ENCODE peak calls at places on chromosomes 12 and 14, in six cellular contexts. X, C, Z, E, H and R are unnamed samples.

GRCh38 chr14:22184157-22185025 is 404.6 kb downstream of the DAD1 start:
- DNase-seq in E (no peak), H (no peak), X (no peak), Z (no peak), C (no peak), R (no peak)

GRCh38 chr12:55818140-55818728 is 393 bp downstream of the ORMDL2 start:
- DNase-seq in Z (no peak), H (peak; percentile 73), X (no peak), E (no peak), C (no peak), R (no peak)

GRCh38 chr14:75418779-75419768 is 8.7 kb upstream of the JDP2 start:
- DNase-seq in X (peak; percentile 53), E (no peak), H (peak; percentile 66), C (peak; percentile 57), Z (peak; percentile 89), R (peak; percentile 59)

GRCh38 chr12:128626808-128627320 is 196.9 kb downstream of the SLC15A4 start:
- DNase-seq in E (no peak), H (no peak), C (no peak), X (no peak), Z (no peak), R (no peak)

GRCh38 chr14:100778078-100778927 is 47.6 kb upstream of the MEG3 start:
- DNase-seq in C (no peak), X (no peak), Z (no peak), H (no peak), E (no peak), R (no peak)

GRCh38 chr14:36524220-36524837 is 4.3 kb upstream of the NKX2-1 start:
- DNase-seq in H (no peak), E (no peak), C (no peak), Z (peak; percentile 84), X (no peak), R (no peak)

GRCh38 chr12:3004655-3005565 is 45.7 kb downstream of the TEAD4 start:
- DNase-seq in X (peak; percentile 46), H (no peak), E (no peak), C (no peak), Z (no peak), R (peak; percentile 34)

GRCh38 chr12:50050410-50051280 is 6.8 kb upstream of the ASIC1 start:
- DNase-seq in E (peak; percentile 46), Z (peak; percentile 77), C (no peak), X (no peak), H (peak; percentile 99), R (no peak)

GRCh38 chr12:49549735-49550710 is 11.2 kb downstream of the KCNH3 start:
- DNase-seq in X (no peak), E (no peak), H (no peak), Z (no peak), C (no peak), R (no peak)

GRCh38 chr12:116306968-116307367 is 29.5 kb upstream of the MED13L start:
- DNase-seq in X (no peak), Z (no peak), C (no peak), H (no peak), E (no peak), R (no peak)

GRCh38 chr14:95849761-95850160 is 26.9 kb upstream of the TUNAR start:
- DNase-seq in H (no peak), E (no peak), C (no peak), X (no peak), Z (no peak), R (no peak)

DNA sequence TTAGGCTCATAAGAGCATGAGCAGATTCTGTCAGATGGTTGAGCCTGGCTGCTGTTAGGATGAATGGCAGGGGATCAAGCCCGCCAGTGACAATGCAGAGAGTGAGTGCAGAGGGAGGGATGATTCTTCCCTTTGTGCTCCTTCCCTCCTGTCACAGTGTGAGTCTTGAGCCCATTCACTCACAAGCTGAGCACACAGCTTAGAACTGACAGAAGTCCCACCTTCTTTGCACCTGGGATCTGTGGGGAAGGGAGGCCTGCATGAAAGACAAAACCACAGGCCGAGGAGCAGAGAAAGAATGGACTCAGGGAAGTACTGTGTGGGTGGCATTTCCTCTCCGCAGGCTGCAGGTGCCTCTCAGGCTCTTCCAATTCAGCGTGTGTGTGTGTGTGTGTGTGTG is 160.6 kb downstream of the KCNA5 start:
- DNase-seq in H (no peak), E (no peak), Z (no peak), X (no peak), C (no peak), R (no peak)
- TF ChIP-seq TAF1 in H (no peak), E (no peak), Z (no peak), X (no peak), C (no peak), R (no peak)

GRCh38 chr12:53483225-53483978 is 15.9 kb downstream of the MAP3K12 start:
- DNase-seq in Z (no peak), E (no peak), C (no peak), X (no peak), H (no peak), R (no peak)
- TF ChIP-seq POLR2A in Z (peak; percentile 46), E (no peak), C (no peak), X (peak; percentile 76), H (peak; percentile 54), R (no peak)

GRCh38 chr12:5348491-5348890 is 83.4 kb upstream of the NTF3 start:
- DNase-seq in Z (no peak), X (no peak), H (no peak), C (no peak), E (no peak), R (no peak)
- TF ChIP-seq TAF1 in Z (no peak), X (no peak), H (no peak), C (no peak), E (no peak), R (no peak)

DNA sequence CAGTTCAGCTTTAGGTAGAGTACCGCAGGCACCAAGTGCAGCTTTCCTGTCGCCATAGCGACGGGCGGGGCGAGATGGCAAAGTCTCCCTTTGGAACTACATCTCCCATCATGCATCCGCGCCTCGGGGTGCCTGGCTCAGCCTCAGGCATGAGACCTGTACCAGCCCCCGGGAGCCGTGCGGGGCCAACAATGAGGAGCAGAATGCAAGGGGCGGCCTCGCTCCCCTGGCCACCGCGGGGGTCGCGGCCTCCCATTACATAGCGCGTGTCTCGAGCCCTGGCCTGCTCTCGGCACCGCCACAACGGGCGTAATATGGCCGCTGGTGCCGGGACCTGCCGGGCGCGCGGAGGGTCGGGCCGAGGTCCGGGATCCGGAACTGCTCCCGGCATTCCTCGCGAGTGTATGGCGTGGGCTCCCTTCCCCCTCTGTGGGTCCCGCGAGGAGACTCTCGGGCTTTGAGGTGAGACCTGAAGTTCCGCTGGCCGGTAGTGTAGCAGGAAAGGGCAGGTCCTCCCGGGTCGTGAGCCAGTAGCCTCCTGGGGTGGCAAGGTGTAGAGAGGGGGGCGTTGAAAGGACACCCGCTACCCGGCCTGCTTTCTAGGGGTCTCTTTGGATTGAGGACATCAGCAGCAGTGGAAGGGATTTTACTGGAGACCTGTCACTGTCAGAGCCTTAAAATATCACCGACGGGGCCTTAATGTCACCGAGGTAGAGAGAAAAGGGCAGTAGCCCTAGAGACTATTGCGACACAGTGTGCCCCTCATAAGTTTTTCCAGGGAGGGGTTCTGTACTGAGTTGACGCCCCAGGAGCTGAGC is at the start of gene THTPA:
- DNase-seq in Z (peak; percentile 95), H (peak; percentile 80), E (peak; percentile 96), C (peak; percentile 72), X (peak; percentile 94), R (peak; percentile 97)
- TF ChIP-seq POLR2A in Z (no peak), H (peak; percentile 82), E (peak; percentile 93), C (peak; percentile 98), X (peak; percentile 75), R (peak; percentile 86)

GRCh38 chr14:92425101-92425500 is 88.5 kb upstream of the RIN3 start:
- DNase-seq in H (no peak), C (no peak), X (no peak), Z (no peak), E (peak; percentile 9), R (no peak)
- TF ChIP-seq TAF1 in H (no peak), C (no peak), X (no peak), Z (no peak), E (no peak), R (no peak)

GRCh38 chr12:133080051-133080618 is 588 bp upstream of the ZNF140 start:
- DNase-seq in C (peak; percentile 96), Z (peak; percentile 94), H (peak; percentile 81), E (peak; percentile 98), X (peak; percentile 50), R (peak; percentile 47)
- TF ChIP-seq POLR2A in C (peak; percentile 59), Z (no peak), H (peak; percentile 69), E (peak; percentile 76), X (no peak), R (no peak)

GRCh38 chr12:131000000-131000486 is 46.3 kb downstream of the ADGRD1 start:
- DNase-seq in C (no peak), E (no peak), H (peak; percentile 61), X (no peak), Z (no peak), R (no peak)

GRCh38 chr12:131002271-131002670 is 48.6 kb downstream of the ADGRD1 start:
- DNase-seq in E (no peak), X (peak; percentile 56), Z (no peak), H (no peak), C (peak; percentile 60), R (peak; percentile 62)

GRCh38 chr12:131003676-131004075 is 50.0 kb downstream of the ADGRD1 start:
- DNase-seq in H (no peak), X (no peak), C (no peak), E (no peak), Z (no peak), R (no peak)

GRCh38 chr12:131003036-131003435 is 49.3 kb downstream of the ADGRD1 start:
- DNase-seq in X (no peak), Z (no peak), H (no peak), E (no peak), C (no peak), R (no peak)

GRCh38 chr12:131001493-131001892 is 47.8 kb downstream of the ADGRD1 start:
- DNase-seq in X (no peak), E (no peak), H (no peak), Z (no peak), C (no peak), R (no peak)
- TF ChIP-seq TAF1 in X (no peak), E (no peak), H (no peak), Z (no peak), C (no peak), R (no peak)

DNA sequence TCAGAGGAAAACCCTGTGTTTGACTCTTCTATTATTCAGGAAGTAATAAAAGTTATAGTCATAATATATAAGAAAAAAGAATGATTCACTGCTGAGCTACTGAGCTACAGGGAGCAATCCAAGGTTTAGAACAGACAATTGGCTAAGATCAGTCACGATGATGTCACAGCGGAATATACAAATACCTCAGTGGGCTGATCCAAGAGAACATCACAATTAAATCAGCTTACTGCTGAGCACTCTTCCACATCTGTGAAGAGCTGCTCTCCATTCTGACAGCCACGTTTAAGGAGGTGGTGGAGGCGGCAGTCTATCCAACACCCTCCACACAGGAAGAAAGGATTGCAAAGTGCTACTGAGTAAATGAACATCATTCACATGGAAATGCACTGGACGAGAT is 271.0 kb downstream of the APAF1 start:
- DNase-seq in H (no peak), E (no peak), X (no peak), Z (no peak), C (no peak), R (no peak)
- TF ChIP-seq POLR2A in H (no peak), E (no peak), X (no peak), Z (no peak), C (no peak), R (no peak)